ENCODE peak calls at places on chromosome 16, in four cellular contexts. U is neural progenitor cell, F is lung, O is heart left ventricle. W is an unnamed sample.

GRCh38 chr16:14529010-14529669 is 100.9 kb downstream of the PARN start:
- DNase-seq in U (peak; percentile 78), F (peak; percentile 76), O (peak; percentile 77), W (peak; percentile 72)

GRCh38 chr16:85652431-85653221 is 36.1 kb downstream of the GINS2 start:
- DNase-seq in U (peak; percentile 80), F (peak; percentile 53), O (peak; percentile 62), W (peak; percentile 92)

GRCh38 chr16:14669776-14670175 is 24.3 kb downstream of the PLA2G10 start:
- DNase-seq in U (no peak), F (peak; percentile 57), O (no peak), W (peak; percentile 59)

GRCh38 chr16:85350973-85351372 is 238.7 kb upstream of the CIBAR2 start:
- DNase-seq in U (no peak), F (peak; percentile 94), O (peak; percentile 91), W (peak; percentile 96)

GRCh38 chr16:69179255-69180010 is 7.5 kb upstream of the SNTB2 start:
- DNase-seq in U (no peak), F (peak; percentile 80), O (peak; percentile 70), W (peak; percentile 89)

GRCh38 chr16:11242658-11243057 is 13.3 kb downstream of the SOCS1 start:
- DNase-seq in U (no peak), F (no peak), O (no peak), W (no peak)

GRCh38 chr16:5615868-5616642 is 518.5 kb upstream of the EEF2KMT start:
- DNase-seq in U (peak; percentile 92), F (peak; percentile 33), O (peak; percentile 17), W (peak; percentile 68)

GRCh38 chr16:707062-707538 is 1.5 kb upstream of the FBXL16 start:
- DNase-seq in U (no peak), F (no peak), O (no peak), W (no peak)

GRCh38 chr16:75818491-75818890 is 92.2 kb upstream of the CPHXL start:
- DNase-seq in U (no peak), F (no peak), O (no peak), W (no peak)

GRCh38 chr16:78474762-78475161 is 375.3 kb downstream of the WWOX start:
- DNase-seq in U (no peak), F (no peak), O (no peak), W (no peak)

GRCh38 chr16:84826558-84826941 is 6.8 kb downstream of the CRISPLD2 start:
- DNase-seq in U (no peak), F (no peak), O (no peak), W (no peak)

GRCh38 chr16:58333937-58334336 is 39.1 kb upstream of the PRSS54 start:
- DNase-seq in U (no peak), F (no peak), O (no peak), W (no peak)

GRCh38 chr16:55502801-55503366 is 6.0 kb upstream of the LPCAT2 start:
- DNase-seq in U (peak; percentile 25), F (peak; percentile 79), O (peak; percentile 88), W (peak; percentile 96)

GRCh38 chr16:58366247-58367031 is 25.8 kb upstream of the GINS3 start:
- DNase-seq in U (no peak), F (no peak), O (no peak), W (no peak)

GRCh38 chr16:29765167-29766032 is 12.7 kb upstream of the ZG16 start:
- DNase-seq in U (no peak), F (peak; percentile 92), O (no peak), W (no peak)

GRCh38 chr16:10906914-10907756 is 30.1 kb downstream of the CIITA start:
- DNase-seq in U (no peak), F (peak; percentile 46), O (no peak), W (no peak)

GRCh38 chr16:27721548-27722265 is 171.8 kb downstream of the KATNIP start:
- DNase-seq in U (no peak), F (peak; percentile 56), O (peak; percentile 69), W (peak; percentile 79)

GRCh38 chr16:48082516-48082915 is 73.3 kb downstream of the ABCC12 start:
- DNase-seq in U (no peak), F (no peak), O (no peak), W (no peak)

GRCh38 chr16:19741354-19741753 is 23.3 kb downstream of the IQCK start:
- DNase-seq in U (no peak), F (no peak), O (no peak), W (no peak)

GRCh38 chr16:82563401-82563800 is 63.4 kb upstream of the CDH13 start:
- DNase-seq in U (no peak), F (no peak), O (no peak), W (no peak)

GRCh38 chr16:48138543-48138942 is 17.2 kb downstream of the ABCC12 start:
- DNase-seq in U (no peak), F (no peak), O (no peak), W (no peak)

GRCh38 chr16:82395212-82395611 is 225.2 kb upstream of the MPHOSPH6 start:
- DNase-seq in U (no peak), F (no peak), O (no peak), W (no peak)

GRCh38 chr16:29763326-29763725 is 14.7 kb upstream of the ZG16 start:
- DNase-seq in U (no peak), F (no peak), O (no peak), W (no peak)

GRCh38 chr16:55901756-55902155 is 26.6 kb upstream of the CES5A start:
- DNase-seq in U (peak; percentile 42), F (no peak), O (no peak), W (no peak)

GRCh38 chr16:71353736-71354135 is 4.8 kb upstream of the CALB2 start:
- DNase-seq in U (peak; percentile 44), F (no peak), O (no peak), W (no peak)

GRCh38 chr16:2736476-2737237 is 15.8 kb upstream of the SRRM2 start:
- DNase-seq in U (no peak), F (no peak), O (no peak), W (peak; percentile 20)

DNA sequence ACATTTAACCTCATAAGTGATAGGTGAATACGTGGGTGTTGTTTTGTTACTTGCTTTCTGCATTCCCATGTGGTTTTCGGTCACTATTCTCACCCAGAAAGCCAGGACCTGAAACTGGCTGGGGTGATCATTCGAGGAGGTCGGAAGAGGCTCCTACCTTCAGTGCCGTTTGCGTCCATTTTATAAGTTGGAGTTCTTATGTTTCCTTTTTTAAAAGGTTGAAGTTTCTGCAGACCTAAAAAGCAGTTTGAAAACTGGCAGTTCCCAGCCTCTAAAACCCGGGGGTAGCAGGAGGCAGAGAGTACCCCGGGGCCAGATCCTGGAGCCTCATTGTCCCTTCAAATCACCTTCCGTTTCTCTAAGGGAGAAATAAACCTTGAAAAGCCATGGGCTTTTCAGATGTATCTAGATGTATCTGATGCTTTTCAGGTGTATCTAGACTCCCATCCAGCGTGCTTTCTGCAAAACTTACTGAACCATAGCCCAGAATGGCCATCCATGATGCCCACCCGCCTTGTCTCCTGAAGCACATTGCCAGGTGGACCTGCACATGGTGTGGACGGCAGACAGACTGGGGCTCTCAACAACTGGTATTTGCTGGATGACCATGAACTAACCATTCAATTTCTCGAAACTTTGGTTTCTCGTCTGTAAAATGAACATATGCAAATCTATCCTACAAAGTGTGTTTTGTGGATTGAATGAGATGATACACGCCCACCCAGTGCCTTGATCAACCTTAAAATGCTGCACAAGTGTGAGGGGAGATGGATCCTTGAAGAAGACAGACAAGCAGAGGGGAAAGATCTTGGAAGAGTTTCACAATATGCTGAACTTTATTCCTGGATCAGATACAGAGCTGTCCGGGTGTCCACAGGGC is 1.3 kb downstream of the NLRC5 start:
- DNase-seq in U (no peak), F (no peak), O (no peak), W (no peak)
- H3K27ac ChIP-seq in U (no peak overlapping the region), F (peak overlapping the region; percentile 17), O (peak overlapping the region; percentile 92), W (no peak overlapping the region)

DNA sequence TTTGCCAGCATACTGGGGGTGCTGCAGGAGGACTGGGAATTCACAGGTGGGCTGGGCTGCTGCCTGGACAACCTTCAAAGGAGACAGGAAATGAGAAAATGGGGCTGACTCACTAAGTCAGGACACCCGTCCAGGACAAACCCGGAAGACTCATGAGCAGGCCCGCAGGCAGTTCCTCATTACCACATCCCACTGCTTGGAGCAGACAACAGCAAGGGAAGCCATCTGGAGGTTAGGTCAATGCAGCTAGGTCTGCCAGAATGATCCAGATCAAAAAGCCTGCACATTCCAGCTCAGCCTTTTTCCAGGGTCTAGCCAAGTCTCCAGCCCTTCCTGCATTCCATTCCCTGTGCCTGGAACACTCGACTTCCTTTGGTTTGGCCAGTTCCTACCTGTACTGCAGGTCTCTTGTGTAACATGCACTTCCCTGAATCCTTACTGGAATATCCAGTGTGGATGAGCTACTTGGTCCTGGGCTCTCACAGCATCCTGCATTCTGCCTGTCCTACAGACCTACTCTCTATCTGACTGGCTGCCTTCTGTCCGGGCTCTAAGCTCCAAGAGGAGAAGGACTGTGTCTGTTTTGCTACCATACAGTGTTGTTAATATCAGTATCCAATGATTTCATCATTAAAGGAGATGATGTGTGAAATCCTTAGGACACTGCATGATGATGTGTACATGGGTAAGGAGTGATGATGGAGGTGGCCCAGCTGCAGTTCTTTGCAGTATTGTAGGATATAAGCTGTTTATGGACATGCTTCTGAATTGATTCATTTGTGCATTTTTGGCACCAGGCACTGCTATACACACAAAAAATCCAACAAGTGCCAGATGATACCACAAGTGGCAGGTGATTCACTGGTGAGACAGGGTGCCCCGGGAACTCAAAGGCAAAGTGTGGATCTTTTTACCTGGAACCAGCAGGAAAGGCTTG is 536.7 kb upstream of the CDH11 start:
- DNase-seq in U (no peak), F (no peak), O (no peak), W (no peak)
- TF ChIP-seq CTCF in U (no peak), F (no peak), O (no peak), W (no peak)

DNA sequence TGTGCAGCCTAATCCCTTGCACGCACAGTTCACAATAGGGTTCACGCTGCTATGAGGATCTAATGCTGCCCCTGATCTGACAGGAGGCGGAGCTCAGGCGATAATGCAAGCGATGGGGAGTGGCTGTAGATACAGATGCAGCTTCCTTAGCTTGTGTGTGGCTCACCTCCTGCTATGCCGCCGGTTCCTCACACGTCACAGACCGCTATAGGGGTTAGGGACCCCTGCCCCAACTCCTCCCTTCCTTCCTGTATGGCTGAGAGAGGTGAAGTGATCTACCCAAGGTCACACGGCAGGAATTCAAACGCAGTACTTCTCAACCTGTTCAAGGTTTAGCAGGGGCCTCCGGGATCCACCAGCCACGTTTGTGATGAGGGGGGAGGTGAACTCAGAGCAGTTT is 13.4 kb upstream of the PLLP start:
- DNase-seq in U (peak; percentile 20), F (no peak), O (no peak), W (no peak)
- H3K4me3 ChIP-seq in U (no peak overlapping the region), F (no peak overlapping the region), O (no peak overlapping the region), W (no peak overlapping the region)

DNA sequence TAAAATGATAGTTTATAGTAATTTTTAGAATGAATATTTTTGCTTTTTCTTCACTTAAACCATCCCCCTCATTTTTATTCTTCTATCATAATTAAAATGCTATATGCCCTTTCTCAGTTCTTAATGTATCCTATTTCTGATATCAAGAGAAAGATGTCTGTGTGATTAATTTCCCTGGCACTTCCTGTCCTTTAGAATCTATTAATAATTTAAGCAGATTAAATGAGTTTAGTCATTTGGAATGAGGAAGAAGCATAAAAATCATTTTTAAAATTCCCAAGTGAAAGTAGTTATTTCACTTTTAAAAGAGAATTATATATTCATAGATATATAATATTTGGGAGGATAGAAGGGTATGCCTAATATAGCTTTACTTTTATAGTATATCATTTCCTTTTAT is 27.8 kb upstream of the CDR2 start:
- DNase-seq in U (no peak), F (no peak), O (no peak), W (no peak)
- H3K27ac ChIP-seq in U (no peak overlapping the region), F (no peak overlapping the region), O (no peak overlapping the region), W (no peak overlapping the region)

W was measured in kidney.